ENCODE peak calls at places on chromosomes 7 and 10, in nine cellular contexts. T, X, R, J, W, H, M, N and U are unnamed samples.
A peak's percentile ranks its signal among the peaks of the same experiment; 100 is the strongest.

GRCh38 chr7:30863694-30864011 is 48.0 kb upstream of the AQP1 start:
- DNase-seq in T (no peak), X (peak; percentile 28), R (peak; percentile 30), J (no peak), W (no peak), H (no peak), M (no peak), N (no peak), U (no peak)

GRCh38 chr7:20482071-20482470 is 133.4 kb upstream of the ABCB5 start:
- DNase-seq in T (no peak), X (no peak), R (no peak), J (no peak), W (no peak), H (no peak), M (no peak), N (no peak), U (no peak)

GRCh38 chr7:83796760-83797159 is 147.8 kb upstream of the SEMA3E start:
- DNase-seq in T (no peak), X (no peak), R (no peak), J (no peak), W (no peak), H (peak; percentile 7), M (no peak), N (peak; percentile 61), U (no peak)

GRCh38 chr7:118352854-118353453 is 128.4 kb downstream of the ANKRD7 start:
- DNase-seq in T (no peak), X (no peak), R (no peak), J (no peak), W (no peak), H (no peak), M (no peak), N (peak; percentile 20), U (no peak)

GRCh38 chr7:27840760-27841364 is 100.9 kb downstream of the TAX1BP1 start:
- DNase-seq in T (no peak), X (no peak), R (no peak), J (no peak), W (no peak), H (no peak), M (no peak), N (no peak), U (no peak)

GRCh38 chr7:142516038-142516501 is 233.2 kb upstream of the PRSS1 start:
- DNase-seq in T (no peak), X (no peak), R (peak; percentile 29), J (peak; percentile 25), W (peak; percentile 63), H (peak; percentile 57), M (no peak), N (peak; percentile 67), U (peak; percentile 25)

GRCh38 chr10:71187600-71187999 is 24.8 kb upstream of the UNC5B start:
- DNase-seq in T (no peak), X (peak; percentile 72), R (no peak), J (no peak), W (peak; percentile 20), H (no peak), M (peak; percentile 40), N (no peak), U (no peak)

GRCh38 chr10:43237128-43237527 is 29.7 kb downstream of the RASGEF1A start:
- DNase-seq in T (peak; percentile 19), X (no peak), R (no peak), J (no peak), W (no peak), H (no peak), M (no peak), N (no peak), U (no peak)

GRCh38 chr10:73117976-73118743 is 7.9 kb downstream of the NUDT13 start:
- DNase-seq in T (no peak), X (no peak), R (no peak), J (no peak), W (peak; percentile 48), H (peak; percentile 71), M (peak; percentile 24), N (peak; percentile 81), U (no peak)

GRCh38 chr10:110404374-110404773 is 93.3 kb upstream of the DUSP5 start:
- DNase-seq in T (no peak), X (no peak), R (no peak), J (no peak), W (no peak), H (no peak), M (no peak), N (no peak), U (no peak)

GRCh38 chr7:92695308-92696261 is 105.4 kb upstream of the FAM133B start:
- DNase-seq in T (peak; percentile 84), X (peak; percentile 27), R (peak; percentile 80), J (no peak), W (peak; percentile 86), H (no peak), M (no peak), N (no peak), U (no peak)

DNA sequence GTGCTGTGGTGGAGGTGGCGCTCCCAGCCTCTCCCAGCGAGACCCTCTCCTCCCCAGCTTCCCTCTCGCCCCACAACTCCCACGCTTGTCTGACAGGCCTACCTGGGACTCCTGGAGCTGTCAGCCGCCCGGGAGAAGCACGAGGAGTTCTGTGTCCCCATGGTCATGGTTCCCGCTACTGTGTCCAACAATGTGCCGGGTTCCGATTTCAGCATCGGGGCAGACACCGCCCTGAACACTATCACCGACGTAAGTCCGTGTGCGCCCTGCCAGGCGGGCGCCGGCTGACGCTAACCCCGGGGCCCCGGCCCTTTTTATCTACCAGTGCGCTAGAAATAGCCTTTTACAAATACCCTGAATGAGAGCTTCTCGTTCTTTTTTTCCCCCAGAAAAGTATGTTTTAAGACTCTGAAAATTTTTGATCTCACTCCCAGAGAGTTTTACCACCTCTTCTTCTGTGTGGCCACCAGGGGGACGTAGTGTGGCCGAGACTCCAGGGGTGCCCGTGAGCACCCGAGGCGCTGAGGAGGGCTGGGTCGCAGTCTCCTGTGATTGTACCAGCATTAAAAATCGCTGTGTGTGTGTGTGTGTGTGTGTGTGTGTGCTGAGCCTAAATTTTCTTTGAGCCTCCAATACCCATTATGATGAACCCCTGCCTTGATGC is 52.6 kb downstream of the PFKP start:
- DNase-seq in T (no peak), X (no peak), R (no peak), J (no peak), W (no peak), H (no peak), M (no peak), N (peak; percentile 26), U (no peak)
- TF ChIP-seq CTCF in T (no peak), X (peak; percentile 44), R (peak; percentile 58), J (no peak), W (peak; percentile 47), H (peak; percentile 15), M (no peak), N (peak; percentile 37), U (peak; percentile 32)

DNA sequence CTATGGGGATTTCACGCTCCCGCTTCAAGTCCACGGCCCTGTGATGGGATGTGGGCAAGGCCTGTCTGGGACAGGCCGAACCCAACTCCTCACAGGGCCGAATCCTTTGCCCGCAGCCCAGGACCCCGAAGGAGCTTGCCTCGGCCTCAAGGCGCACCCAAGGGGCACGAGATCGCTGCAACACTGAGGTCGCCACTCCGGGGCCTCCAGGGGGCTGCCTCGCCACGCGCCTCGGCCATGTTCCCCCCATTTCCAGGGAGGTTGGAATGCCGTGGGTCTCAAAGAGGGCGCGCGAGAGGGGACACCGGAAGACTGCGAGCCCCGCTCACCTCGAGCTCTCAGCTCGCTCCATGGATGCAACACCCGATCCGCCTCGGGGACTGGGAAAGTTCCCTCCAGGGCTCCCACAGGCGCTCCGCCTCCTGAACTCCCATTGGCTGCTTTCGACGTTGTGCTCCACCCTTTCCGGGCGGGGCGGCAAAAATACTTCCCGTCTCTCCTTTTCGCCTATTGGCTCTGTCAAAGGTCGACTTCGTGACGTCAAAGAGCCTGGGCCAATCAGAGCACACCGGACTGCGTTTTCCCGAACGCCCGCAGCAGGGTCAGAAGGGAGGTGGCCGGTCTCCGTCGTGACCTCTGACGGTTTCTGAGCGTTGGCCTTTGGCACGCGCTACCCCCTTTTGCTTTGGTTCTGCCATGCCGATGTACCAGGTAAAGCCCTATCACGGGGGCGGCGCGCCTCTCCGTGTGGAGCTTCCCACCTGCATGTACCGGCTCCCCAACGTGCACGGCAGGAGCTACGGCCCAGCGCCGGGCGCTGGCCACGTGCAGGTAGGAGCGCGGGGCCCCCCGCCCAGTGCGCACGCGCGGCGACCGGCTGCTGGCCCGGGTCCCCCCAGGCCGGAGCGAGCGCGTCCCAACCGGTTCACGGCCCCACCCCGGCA is at the start of the genes AIMP2 and PMS2:
- DNase-seq in T (peak; percentile 98), X (peak; percentile 99), R (peak; percentile 93), J (peak; percentile 93), W (peak; percentile 98), H (peak; percentile 94), M (peak; percentile 100), N (peak; percentile 98), U (peak; percentile 80)
- TF ChIP-seq CTCF in T (no peak), X (no peak), R (peak; percentile 6), J (peak; percentile 23), W (no peak), H (peak; percentile 10), M (no peak), N (peak; percentile 30), U (no peak)

DNA sequence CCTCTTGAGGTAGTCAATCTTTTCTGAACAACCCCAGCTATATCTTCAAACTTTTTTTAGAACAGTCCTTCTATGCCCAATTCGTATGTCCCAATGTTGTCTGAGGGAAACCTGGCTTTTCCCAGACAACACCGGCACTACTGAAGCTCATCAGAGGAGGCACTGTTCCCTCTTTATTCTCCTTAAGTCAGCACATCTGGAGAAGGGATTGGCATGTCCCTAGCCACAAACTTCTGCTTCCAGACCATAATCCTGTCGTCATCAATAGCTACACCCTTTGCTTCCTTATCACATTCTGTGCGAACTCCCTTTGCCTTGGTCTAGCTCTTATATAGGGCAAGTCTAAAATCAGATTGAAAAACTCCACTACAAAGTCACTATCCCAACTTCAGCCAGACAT is 22.9 kb downstream of the PON3 start:
- DNase-seq in T (no peak), X (no peak), R (no peak), J (no peak), W (no peak), H (no peak), M (no peak), N (no peak), U (no peak)
- TF ChIP-seq CTCF in T (no peak), X (no peak), R (peak; percentile 4), J (no peak), W (no peak), H (no peak), M (no peak), N (no peak), U (no peak)

GRCh38 chr7:123538897-123539296 is 4.5 kb upstream of the IQUB start:
- DNase-seq in T (no peak), X (no peak), R (no peak), J (no peak), W (no peak), H (no peak), M (no peak), N (no peak), U (no peak)

GRCh38 chr7:123534383-123535260 is at the start of gene IQUB:
- DNase-seq in T (peak; percentile 99), X (peak; percentile 99), R (peak; percentile 94), J (peak; percentile 91), W (peak; percentile 94), H (peak; percentile 95), M (peak; percentile 98), N (peak; percentile 97), U (peak; percentile 85)

GRCh38 chr7:123538189-123538714 is 3.9 kb upstream of the IQUB start:
- DNase-seq in T (no peak), X (no peak), R (peak; percentile 26), J (no peak), W (peak; percentile 61), H (no peak), M (no peak), N (no peak), U (no peak)

GRCh38 chr7:123535517-123535916 is 1.1 kb upstream of the IQUB start:
- DNase-seq in T (peak; percentile 52), X (no peak), R (no peak), J (no peak), W (no peak), H (no peak), M (no peak), N (no peak), U (no peak)

GRCh38 chr7:123537026-123537642 is 2.7 kb upstream of the IQUB start:
- DNase-seq in T (no peak), X (no peak), R (no peak), J (no peak), W (no peak), H (no peak), M (no peak), N (peak; percentile 13), U (no peak)
- TF ChIP-seq CTCF in T (no peak), X (peak; percentile 52), R (peak; percentile 53), J (peak; percentile 76), W (peak; percentile 33), H (peak; percentile 51), M (no peak), N (peak; percentile 34), U (peak; percentile 56)